ENCODE peak calls at places on chromosomes 16 and 17, in five cellular contexts. N, Y, L, E and A are unnamed samples.

GRCh38 chr17:2214887-2215615 is 88.5 kb downstream of the SMG6 start:
- DNase-seq in N (peak; percentile 90), Y (no peak), L (no peak), E (peak; percentile 16), A (no peak)

GRCh38 chr16:31474778-31475738 is 3.1 kb downstream of the TGFB1I1 start:
- DNase-seq in N (no peak), Y (no peak), L (no peak), E (no peak), A (no peak)

GRCh38 chr17:34665803-34666763 is 86.7 kb downstream of the TMEM132E start:
- DNase-seq in N (no peak), Y (no peak), L (peak; percentile 83), E (no peak), A (no peak)

GRCh38 chr17:66542967-66543525 is 240.6 kb downstream of the PRKCA start:
- DNase-seq in N (peak; percentile 80), Y (no peak), L (no peak), E (no peak), A (no peak)

GRCh38 chr16:15052747-15053476 is 3.0 kb downstream of the NTAN1 start:
- DNase-seq in N (no peak), Y (no peak), L (no peak), E (no peak), A (no peak)

GRCh38 chr17:8473451-8474192 is 37.9 kb downstream of the NDEL1 start:
- DNase-seq in N (no peak), Y (no peak), L (no peak), E (no peak), A (no peak)

GRCh38 chr17:31388770-31389672 is 2.5 kb upstream of the RAB11FIP4 start:
- DNase-seq in N (peak; percentile 8), Y (no peak), L (peak; percentile 76), E (peak; percentile 54), A (peak; percentile 11)

GRCh38 chr16:77624085-77624484 is 98.2 kb upstream of the NUDT7 start:
- DNase-seq in N (no peak), Y (no peak), L (no peak), E (no peak), A (no peak)

GRCh38 chr17:27810902-27811557 is 10.7 kb upstream of the NOS2 start:
- DNase-seq in N (no peak), Y (no peak), L (no peak), E (no peak), A (no peak)

GRCh38 chr17:72520665-72521303 is 400.0 kb downstream of the SOX9 start:
- DNase-seq in N (no peak), Y (no peak), L (no peak), E (no peak), A (no peak)

GRCh38 chr17:72519598-72519936 is 398.7 kb downstream of the SOX9 start:
- DNase-seq in N (no peak), Y (no peak), L (no peak), E (no peak), A (no peak)

GRCh38 chr17:72518333-72518732 is 397.5 kb downstream of the SOX9 start:
- DNase-seq in N (no peak), Y (no peak), L (no peak), E (no peak), A (no peak)

GRCh38 chr17:72517413-72518237 is 396.8 kb downstream of the SOX9 start:
- DNase-seq in N (no peak), Y (no peak), L (no peak), E (no peak), A (no peak)

DNA sequence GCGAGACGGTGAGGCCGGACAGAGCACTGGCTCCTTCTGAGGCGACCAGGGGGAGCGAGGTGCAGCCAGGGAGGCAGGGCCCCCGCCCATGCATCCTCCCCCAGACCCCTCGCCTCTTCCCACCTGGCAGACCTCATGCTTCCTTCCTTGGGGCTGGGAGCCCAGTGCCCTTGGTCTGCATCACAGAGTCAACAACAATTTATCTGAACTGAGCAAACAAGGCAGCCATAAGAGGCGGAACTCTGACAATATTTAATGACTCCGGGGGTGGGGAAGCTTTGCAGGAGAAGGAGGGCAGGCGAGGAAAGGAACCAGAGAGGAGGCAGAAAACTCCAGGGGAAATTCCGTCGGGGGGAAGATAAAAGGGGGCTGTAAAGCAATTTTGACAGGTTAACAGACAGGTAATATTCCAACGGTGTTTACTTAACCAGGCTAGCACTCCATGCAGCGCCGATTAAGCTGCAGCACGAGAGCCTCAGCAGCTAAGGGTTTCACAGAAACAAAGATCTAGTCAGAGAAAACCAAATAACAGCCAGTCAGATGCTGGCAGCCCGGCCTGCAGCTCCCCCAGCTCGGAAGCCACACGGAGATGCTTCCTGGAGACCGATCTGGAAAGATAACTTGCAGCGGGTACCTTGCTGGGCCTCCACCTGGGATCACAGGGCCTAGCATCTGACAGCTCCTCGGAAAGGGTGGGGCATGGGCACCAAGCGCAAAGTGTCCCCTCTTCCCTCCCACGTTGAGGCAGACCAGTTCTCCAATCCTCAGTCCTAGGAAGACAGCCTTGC is 398.2 kb downstream of the SOX9 start:
- DNase-seq in N (no peak), Y (no peak), L (no peak), E (no peak), A (no peak)
- H3K4me3 ChIP-seq in N (no peak overlapping the region), Y (no peak overlapping the region), L (no peak overlapping the region), E (no peak overlapping the region), A (no peak overlapping the region)

GRCh38 chr16:88767546-88767945 is 17.5 kb downstream of the PIEZO1 start:
- DNase-seq in N (no peak), Y (no peak), L (no peak), E (no peak), A (no peak)
- H3K4me3 ChIP-seq in N (no peak overlapping the region), Y (peak overlapping the region; percentile 24), L (no peak overlapping the region), E (no peak overlapping the region), A (no peak overlapping the region)

GRCh38 chr17:32445976-32446375 is 1.7 kb downstream of the PSMD11 start:
- DNase-seq in N (peak; percentile 21), Y (no peak), L (no peak), E (no peak), A (no peak)
- H3K4me3 ChIP-seq in N (no peak overlapping the region), Y (peak overlapping the region; percentile 99), L (peak overlapping the region; percentile 100), E (no peak overlapping the region), A (no peak overlapping the region)

GRCh38 chr16:56275801-56276200 is 84.5 kb downstream of the GNAO1 start:
- DNase-seq in N (no peak), Y (no peak), L (no peak), E (no peak), A (no peak)
- H3K4me3 ChIP-seq in N (no peak overlapping the region), Y (no peak overlapping the region), L (no peak overlapping the region), E (no peak overlapping the region), A (no peak overlapping the region)

DNA sequence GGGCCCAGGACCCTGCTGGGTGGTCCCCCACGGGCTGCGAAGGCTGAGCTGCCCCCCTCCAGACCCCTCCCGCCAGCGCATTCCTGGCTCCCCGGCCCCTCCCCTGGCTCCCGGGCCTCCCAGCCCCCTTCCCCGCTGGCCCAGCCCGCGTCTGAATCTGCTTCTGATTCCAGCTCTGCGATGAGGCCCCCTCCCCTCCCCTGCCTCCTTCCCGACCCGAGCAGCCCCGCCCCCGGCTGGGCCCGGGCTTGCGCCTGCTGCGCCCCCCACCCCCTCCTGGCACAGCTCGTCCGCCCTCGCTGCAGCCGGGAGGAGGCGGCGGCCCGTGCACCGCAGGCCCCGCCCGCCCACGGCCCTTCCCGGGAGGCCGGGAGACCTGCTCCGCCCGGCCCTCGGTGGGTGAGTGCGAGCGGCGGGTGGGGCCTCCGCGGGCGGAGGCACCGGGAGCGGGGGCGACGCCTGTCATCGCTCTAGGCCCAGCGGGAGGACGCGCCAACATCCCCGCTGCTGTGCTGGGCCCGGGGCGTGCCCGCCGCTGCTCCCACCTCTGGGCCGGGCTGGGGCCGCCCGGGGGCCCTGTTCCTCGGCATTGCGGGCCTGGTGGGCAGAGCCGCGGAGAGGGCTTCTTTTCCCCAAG is at the start of gene NTN3:
- DNase-seq in N (no peak), Y (no peak), L (peak; percentile 71), E (no peak), A (no peak)
- H3K4me3 ChIP-seq in N (no peak within 1 kb of the TSS), Y (peak within 1 kb of the TSS; percentile 55), L (peak within 1 kb of the TSS; percentile 54), E (no peak within 1 kb of the TSS), A (no peak within 1 kb of the TSS)

GRCh38 chr16:3190949-3191353 is 2.9 kb downstream of the OR1F1 start:
- DNase-seq in N (no peak), Y (no peak), L (no peak), E (no peak), A (no peak)
- H3K4me3 ChIP-seq in N (peak overlapping the region; percentile 23), Y (peak overlapping the region; percentile 14), L (peak overlapping the region; percentile 99), E (no peak overlapping the region), A (no peak overlapping the region)

GRCh38 chr16:49664221-49665215 is 191.4 kb downstream of the ZNF423 start:
- DNase-seq in N (no peak), Y (no peak), L (no peak), E (no peak), A (no peak)
- H3K4me3 ChIP-seq in N (no peak overlapping the region), Y (no peak overlapping the region), L (no peak overlapping the region), E (no peak overlapping the region), A (no peak overlapping the region)

GRCh38 chr16:70687172-70687531 is 1.3 kb upstream of the MTSS2 start:
- DNase-seq in N (no peak), Y (no peak), L (no peak), E (no peak), A (no peak)
- H3K4me3 ChIP-seq in N (no peak overlapping the region), Y (no peak overlapping the region), L (no peak overlapping the region), E (no peak overlapping the region), A (no peak overlapping the region)